ENCODE peak calls at places on chromosomes 7 and 10, in nine cellular contexts. U, Y, P, J, E, L, G, F and Q are unnamed samples.

GRCh38 chr7:121107923-121108498 is 119.5 kb downstream of the CPED1 start:
- DNase-seq in F (peak), E (no peak), J (peak), G (peak), L (no peak), U (peak), P (no peak), Y (no peak), Q (peak)

GRCh38 chr10:93294004-93294403 is 188.1 kb downstream of the MYOF start:
- DNase-seq in F (no peak), P (no peak), Y (no peak), U (no peak), L (no peak), G (no peak), E (no peak), J (no peak), Q (no peak)

GRCh38 chr7:30647589-30647988 is 34.7 kb downstream of the CRHR2 start:
- DNase-seq in U (no peak), G (no peak), P (no peak), Y (no peak), F (no peak), J (no peak), L (no peak), E (no peak), Q (no peak)

GRCh38 chr10:104449402-104449801 is 95.8 kb downstream of the CFAP58 start:
- DNase-seq in L (no peak), F (no peak), U (no peak), E (no peak), Y (no peak), P (no peak), J (no peak), G (no peak), Q (no peak)

GRCh38 chr7:128174391-128174790 is 66.7 kb upstream of the LEP start:
- DNase-seq in P (no peak), U (no peak), J (no peak), Y (no peak), F (no peak), G (no peak), E (no peak), L (no peak), Q (no peak)

GRCh38 chr10:33588974-33589600 is 254.6 kb upstream of the NRP1 start:
- DNase-seq in U (no peak), E (no peak), P (no peak), F (no peak), L (no peak), G (no peak), J (no peak), Y (no peak), Q (no peak)

GRCh38 chr7:7103343-7104313 is 78.7 kb upstream of the C1GALT1 start:
- DNase-seq in F (peak), P (no peak), J (peak), G (peak), L (no peak), Y (no peak), U (peak), E (no peak), Q (peak)

GRCh38 chr10:69070951-69071350 is 17.0 kb upstream of the SRGN start:
- DNase-seq in L (no peak), U (no peak), J (no peak), P (no peak), E (no peak), Y (no peak), F (no peak), G (no peak), Q (no peak)

GRCh38 chr10:132158810-132159209 is 27.9 kb upstream of the DPYSL4 start:
- DNase-seq in E (no peak), F (no peak), L (no peak), G (no peak), Y (no peak), P (no peak), U (no peak), J (no peak), Q (no peak)

GRCh38 chr7:66374141-66374540 is 169.0 kb downstream of the TPST1 start:
- DNase-seq in U (no peak), G (no peak), J (no peak), E (no peak), L (no peak), Y (no peak), F (no peak), P (no peak), Q (no peak)

GRCh38 chr10:80174641-80175395 is 30.5 kb downstream of the ANXA11 start:
- DNase-seq in E (no peak), F (no peak), P (no peak), J (no peak), L (no peak), G (no peak), Y (no peak), U (no peak), Q (no peak)

GRCh38 chr7:103989200-103989784 is at the start of gene RELN:
- DNase-seq in P (no peak), Y (no peak), E (no peak), F (no peak), L (no peak), G (no peak), U (no peak), J (peak), Q (peak)

GRCh38 chr10:86758231-86759072 is 2.0 kb downstream of the BMPR1A start:
- DNase-seq in G (no peak), U (no peak), L (no peak), Y (no peak), F (peak), J (peak), E (no peak), P (no peak), Q (no peak)

GRCh38 chr7:2131341-2131740 is 101.4 kb downstream of the MAD1L1 start:
- DNase-seq in L (no peak), J (no peak), Y (no peak), E (no peak), G (no peak), F (no peak), P (no peak), U (no peak), Q (no peak)

GRCh38 chr10:48976208-48976607 is 36.6 kb upstream of the LRRC18 start:
- DNase-seq in Y (no peak), U (peak), F (peak), G (peak), E (no peak), P (no peak), L (no peak), J (peak), Q (peak)

GRCh38 chr10:27252267-27253000 is 11.8 kb upstream of the ACBD5 start:
- DNase-seq in L (no peak), P (peak), F (peak), U (peak), E (peak), Y (no peak), J (peak), G (peak), Q (peak)

GRCh38 chr7:103398488-103398887 is 47.5 kb downstream of the SLC26A5 start:
- DNase-seq in G (no peak), F (no peak), J (no peak), E (no peak), L (no peak), Y (no peak), P (no peak), U (no peak), Q (no peak)

GRCh38 chr7:84372155-84372621 is 177.6 kb upstream of the SEMA3A start:
- DNase-seq in P (no peak), E (no peak), G (peak), Y (no peak), L (no peak), U (no peak), F (no peak), J (peak), Q (peak)

GRCh38 chr10:92829042-92829785 is 19.1 kb upstream of the EXOC6 start:
- DNase-seq in P (no peak), E (no peak), Y (no peak), L (no peak), J (no peak), G (no peak), F (no peak), U (no peak), Q (no peak)

GRCh38 chr10:121926157-121926556 is 1.7 kb downstream of the ATE1 start:
- DNase-seq in U (no peak), G (no peak), J (no peak), E (no peak), F (no peak), Y (no peak), P (no peak), L (no peak), Q (no peak)